ENCODE peak calls at places on chromosomes 13 and 19, in four cellular contexts. B is osteocyte; E is T-cell; W is CD8-positive, alpha-beta memory T cell. N is an unnamed sample.

GRCh38 chr13:32264407-32264806 is 50.8 kb downstream of the ZAR1L start:
- DNase-seq in B (no peak), E (no peak), W (no peak), N (no peak)

GRCh38 chr13:113426591-113426986 is 26.7 kb downstream of the ADPRHL1 start:
- DNase-seq in B (no peak), E (no peak), W (no peak), N (peak; percentile 1)

GRCh38 chr13:54206601-54207000 is 1178.0 kb downstream of the OLFM4 start:
- DNase-seq in B (no peak), E (no peak), W (no peak), N (no peak)

GRCh38 chr13:19586904-19587634 is 25.7 kb upstream of the TPTE2 start:
- DNase-seq in B (no peak), E (peak; percentile 77), W (peak; percentile 63), N (no peak)

GRCh38 chr13:99496322-99497142 is 4.7 kb upstream of the TM9SF2 start:
- DNase-seq in B (no peak), E (peak; percentile 62), W (peak; percentile 78), N (no peak)

GRCh38 chr19:52590728-52591127 is 20.6 kb downstream of the ZNF701 start:
- DNase-seq in B (no peak), E (no peak), W (no peak), N (peak; percentile 22)

GRCh38 chr19:55504981-55505380 is 16.7 kb downstream of the SSC5D start:
- DNase-seq in B (no peak), E (no peak), W (no peak), N (no peak)

GRCh38 chr13:49954674-49955455 is 18.7 kb upstream of the SPRYD7 start:
- DNase-seq in B (no peak), E (no peak), W (no peak), N (no peak)

GRCh38 chr13:99556867-99557443 is 55.7 kb downstream of the TM9SF2 start:
- DNase-seq in B (no peak), E (no peak), W (no peak), N (no peak)

GRCh38 chr19:38385057-38385803 is 2.6 kb downstream of the GGN start:
- DNase-seq in B (no peak), E (no peak), W (no peak), N (no peak)

GRCh38 chr19:49069026-49069425 is 3.5 kb downstream of the KCNA7 start:
- DNase-seq in B (no peak), E (no peak), W (no peak), N (no peak)

GRCh38 chr19:13621413-13621812 is 115.1 kb upstream of the CACNA1A start:
- DNase-seq in B (peak; percentile 86), E (no peak), W (no peak), N (no peak)

GRCh38 chr13:65336916-65337315 is 1893.2 kb downstream of the PCDH9 start:
- DNase-seq in B (no peak), E (no peak), W (no peak), N (no peak)

GRCh38 chr19:57212109-57212508 is 18.7 kb upstream of the AURKC start:
- DNase-seq in B (no peak), E (no peak), W (no peak), N (no peak)

GRCh38 chr19:36638862-36639510 is 27.7 kb downstream of the ZNF461 start:
- DNase-seq in B (no peak), E (no peak), W (no peak), N (no peak)

GRCh38 chr13:113166266-113166665 is 7.8 kb downstream of the PROZ start:
- DNase-seq in B (no peak), E (no peak), W (no peak), N (no peak)

GRCh38 chr19:31268751-31269150 is 80.5 kb downstream of the TSHZ3 start:
- DNase-seq in B (no peak), E (no peak), W (no peak), N (no peak)

N was measured in neural progenitor cell.